ENCODE peak calls at places on chromosomes 1 and 21, in five cellular contexts. One of them, this sample, is unnamed.

GRCh38 chr1:11400155-11400554 is 78.8 kb upstream of the DISP3 start:
- DNase-seq in progenitor cell of endocrine pancreas: no peak
- DNase-seq in uterus: no peak
- DNase-seq in left lung: no peak
- DNase-seq in B cell: no peak
- DNase-seq in this sample: no peak

GRCh38 chr21:32190491-32191144 is 88.2 kb downstream of the MIS18A start:
- DNase-seq in B cell: no peak
- DNase-seq in uterus: no peak
- DNase-seq in left lung: no peak
- DNase-seq in progenitor cell of endocrine pancreas: no peak
- DNase-seq in this sample: no peak

GRCh38 chr1:153506831-153507413 is 28.9 kb downstream of the S100A6 start:
- DNase-seq in left lung: no peak
- DNase-seq in progenitor cell of endocrine pancreas: no peak
- DNase-seq in uterus: peak
- DNase-seq in B cell: no peak
- DNase-seq in this sample: no peak

GRCh38 chr1:60970081-60970509 is 112.3 kb upstream of the NFIA start:
- DNase-seq in left lung: no peak
- DNase-seq in uterus: no peak
- DNase-seq in progenitor cell of endocrine pancreas: no peak
- DNase-seq in B cell: no peak
- DNase-seq in this sample: no peak

GRCh38 chr1:233293556-233294446 is 1.7 kb downstream of the PCNX2 start:
- DNase-seq in progenitor cell of endocrine pancreas: no peak
- DNase-seq in uterus: no peak
- DNase-seq in left lung: no peak
- DNase-seq in B cell: no peak
- DNase-seq in this sample: no peak

GRCh38 chr1:94926365-94926914 is 470 bp downstream of the CNN3 start:
- DNase-seq in progenitor cell of endocrine pancreas: peak
- DNase-seq in B cell: peak
- DNase-seq in left lung: peak
- DNase-seq in uterus: peak
- DNase-seq in this sample: peak

GRCh38 chr1:169308313-169309039 is 59.1 kb downstream of the NME7 start:
- DNase-seq in B cell: no peak
- DNase-seq in progenitor cell of endocrine pancreas: no peak
- DNase-seq in left lung: no peak
- DNase-seq in uterus: no peak
- DNase-seq in this sample: no peak

GRCh38 chr1:154433161-154433681 is 28.1 kb downstream of the IL6R start:
- DNase-seq in B cell: no peak
- DNase-seq in uterus: no peak
- DNase-seq in progenitor cell of endocrine pancreas: no peak
- DNase-seq in left lung: no peak
- DNase-seq in this sample: peak

GRCh38 chr1:201882665-201883132 is 6.0 kb upstream of the SHISA4 start:
- DNase-seq in progenitor cell of endocrine pancreas: no peak
- DNase-seq in uterus: peak
- DNase-seq in left lung: no peak
- DNase-seq in B cell: peak
- DNase-seq in this sample: no peak

GRCh38 chr1:98981917-98982513 is 22.6 kb downstream of the PLPPR5 start:
- DNase-seq in left lung: no peak
- DNase-seq in progenitor cell of endocrine pancreas: no peak
- DNase-seq in uterus: no peak
- DNase-seq in B cell: no peak
- DNase-seq in this sample: no peak

GRCh38 chr1:22289251-22289995 is 146.5 kb upstream of the WNT4 start:
- DNase-seq in left lung: no peak
- DNase-seq in progenitor cell of endocrine pancreas: no peak
- DNase-seq in uterus: no peak
- DNase-seq in B cell: no peak
- DNase-seq in this sample: no peak

GRCh38 chr1:94955767-94956632 is 29.1 kb upstream of the CNN3 start:
- DNase-seq in left lung: no peak
- DNase-seq in uterus: peak
- DNase-seq in progenitor cell of endocrine pancreas: no peak
- DNase-seq in B cell: no peak
- DNase-seq in this sample: no peak

GRCh38 chr1:41051022-41051421 is 29.5 kb upstream of the SLFNL1 start:
- DNase-seq in left lung: no peak
- DNase-seq in B cell: no peak
- DNase-seq in progenitor cell of endocrine pancreas: no peak
- DNase-seq in uterus: no peak
- DNase-seq in this sample: no peak

GRCh38 chr1:167090289-167090942 is at the start of gene GPA33:
- DNase-seq in B cell: peak
- DNase-seq in progenitor cell of endocrine pancreas: no peak
- DNase-seq in left lung: no peak
- DNase-seq in uterus: no peak
- DNase-seq in this sample: peak

GRCh38 chr1:211543003-211543402 is 36.0 kb downstream of the SLC30A1 start:
- DNase-seq in B cell: no peak
- DNase-seq in progenitor cell of endocrine pancreas: no peak
- DNase-seq in left lung: no peak
- DNase-seq in uterus: no peak
- DNase-seq in this sample: no peak

GRCh38 chr1:59013276-59013927 is 229.6 kb upstream of the JUN start:
- DNase-seq in B cell: peak
- DNase-seq in uterus: peak
- DNase-seq in left lung: no peak
- DNase-seq in progenitor cell of endocrine pancreas: no peak
- DNase-seq in this sample: no peak

GRCh38 chr1:70485624-70486023 is 74.6 kb downstream of the CTH start:
- DNase-seq in progenitor cell of endocrine pancreas: no peak
- DNase-seq in B cell: no peak
- DNase-seq in uterus: no peak
- DNase-seq in left lung: no peak
- DNase-seq in this sample: no peak

GRCh38 chr1:94039514-94039870 is 81.5 kb downstream of the ABCA4 start:
- DNase-seq in left lung: peak
- DNase-seq in progenitor cell of endocrine pancreas: peak
- DNase-seq in B cell: peak
- DNase-seq in uterus: peak
- DNase-seq in this sample: peak

GRCh38 chr1:90613371-90613770 is 103.7 kb downstream of the BARHL2 start:
- DNase-seq in left lung: no peak
- DNase-seq in uterus: no peak
- DNase-seq in B cell: no peak
- DNase-seq in progenitor cell of endocrine pancreas: no peak
- DNase-seq in this sample: no peak

GRCh38 chr1:67464741-67465140 is 34.5 kb upstream of the SERBP1 start:
- DNase-seq in B cell: no peak
- DNase-seq in progenitor cell of endocrine pancreas: no peak
- DNase-seq in uterus: no peak
- DNase-seq in left lung: no peak
- DNase-seq in this sample: no peak

GRCh38 chr1:52867060-52867845 is 24.7 kb downstream of the ZYG11A start:
- DNase-seq in uterus: no peak
- DNase-seq in left lung: no peak
- DNase-seq in B cell: no peak
- DNase-seq in progenitor cell of endocrine pancreas: no peak
- DNase-seq in this sample: no peak

GRCh38 chr1:188826800-188827199 is 1650.9 kb downstream of the BRINP3 start:
- DNase-seq in left lung: no peak
- DNase-seq in B cell: no peak
- DNase-seq in progenitor cell of endocrine pancreas: no peak
- DNase-seq in uterus: no peak
- DNase-seq in this sample: no peak

GRCh38 chr1:177164380-177165068 is at the start of gene ASTN1:
- DNase-seq in uterus: no peak
- DNase-seq in progenitor cell of endocrine pancreas: no peak
- DNase-seq in left lung: peak
- DNase-seq in B cell: no peak
- DNase-seq in this sample: no peak

GRCh38 chr1:89454845-89455521 is 69.6 kb upstream of the LRRC8B start:
- DNase-seq in B cell: peak
- DNase-seq in uterus: peak
- DNase-seq in progenitor cell of endocrine pancreas: no peak
- DNase-seq in left lung: no peak
- DNase-seq in this sample: peak

GRCh38 chr21:36347962-36348328 is 27.9 kb downstream of the MORC3 start:
- DNase-seq in progenitor cell of endocrine pancreas: no peak
- DNase-seq in uterus: no peak
- DNase-seq in left lung: no peak
- DNase-seq in B cell: no peak
- DNase-seq in this sample: no peak

GRCh38 chr21:29730281-29730680 is 209.5 kb downstream of the GRIK1 start:
- DNase-seq in left lung: no peak
- DNase-seq in uterus: no peak
- DNase-seq in B cell: no peak
- DNase-seq in progenitor cell of endocrine pancreas: no peak
- DNase-seq in this sample: no peak

GRCh38 chr1:4006676-4007374 is 106.8 kb upstream of the C1orf174 start:
- DNase-seq in left lung: no peak
- DNase-seq in uterus: no peak
- DNase-seq in B cell: peak
- DNase-seq in progenitor cell of endocrine pancreas: no peak
- DNase-seq in this sample: no peak

GRCh38 chr1:118158918-118159317 is 26.1 kb downstream of the SPAG17 start:
- DNase-seq in B cell: no peak
- DNase-seq in progenitor cell of endocrine pancreas: no peak
- DNase-seq in uterus: no peak
- DNase-seq in left lung: no peak
- DNase-seq in this sample: no peak

DNA sequence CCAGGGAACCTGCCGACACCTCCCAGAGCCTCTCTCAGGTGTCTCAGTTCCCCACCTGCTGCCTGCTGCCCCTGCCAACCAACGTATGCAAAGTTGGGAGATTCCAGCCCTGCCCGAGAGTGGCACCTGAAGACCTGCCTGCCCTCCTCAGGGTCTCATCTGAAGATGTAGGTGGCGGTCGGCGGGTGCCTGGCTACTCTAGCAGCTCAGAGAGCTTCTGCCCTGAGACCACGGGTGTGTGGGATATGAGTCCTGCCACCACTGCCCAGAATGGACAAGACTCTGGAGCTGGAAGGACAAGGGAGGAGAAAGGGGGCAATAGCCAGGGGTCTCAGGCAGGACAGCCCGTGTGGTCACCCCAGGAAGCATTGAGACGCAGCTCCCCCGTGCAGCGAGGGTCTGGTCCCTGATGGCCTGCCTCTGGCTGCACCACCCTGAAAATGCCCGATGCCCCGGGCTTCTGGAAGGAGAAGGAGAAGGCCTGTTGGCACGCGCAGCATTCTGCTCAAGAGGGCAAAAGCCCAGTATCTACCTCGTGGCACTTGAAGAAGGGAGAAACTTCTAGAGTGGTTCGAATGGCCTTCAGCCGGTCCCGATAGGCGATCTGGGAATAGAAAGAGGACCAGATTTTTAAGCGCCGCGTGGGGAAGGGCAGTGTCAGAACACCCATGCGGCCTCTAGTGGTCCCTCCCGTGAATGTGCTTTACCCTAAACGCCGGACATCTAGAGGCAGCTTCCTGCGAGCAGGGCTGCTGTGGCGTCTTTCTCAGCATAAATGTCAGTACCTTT is 88.8 kb downstream of the STUM start:
- DNase-seq in progenitor cell of endocrine pancreas: no peak
- DNase-seq in left lung: peak
- DNase-seq in uterus: peak
- DNase-seq in B cell: no peak
- DNase-seq in this sample: peak
- TF ChIP-seq CTCF in progenitor cell of endocrine pancreas: peak
- TF ChIP-seq CTCF in left lung: peak
- TF ChIP-seq CTCF in uterus: peak
- TF ChIP-seq CTCF in B cell: no peak
- TF ChIP-seq CTCF in this sample: no peak

DNA sequence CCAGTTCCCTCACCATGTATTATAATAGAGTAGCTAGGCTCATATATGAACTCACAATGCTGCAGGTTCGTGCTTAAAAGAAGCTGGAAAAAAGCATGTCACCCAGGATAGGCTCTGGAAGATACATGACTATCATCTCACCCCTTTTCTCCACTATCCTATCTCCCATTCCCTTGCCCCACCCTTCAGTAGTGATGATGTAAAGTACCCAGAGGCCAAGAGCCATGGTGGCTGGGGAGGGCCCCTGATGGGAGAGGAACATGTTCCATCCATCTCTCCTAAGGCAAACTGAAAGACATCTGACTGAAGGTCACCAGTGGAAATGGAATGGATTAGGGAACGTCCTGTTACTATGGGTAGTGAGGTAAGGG is 20.3 kb upstream of the RBBP5 start:
- DNase-seq in B cell: no peak
- DNase-seq in left lung: no peak
- DNase-seq in uterus: no peak
- DNase-seq in progenitor cell of endocrine pancreas: no peak
- DNase-seq in this sample: no peak
- TF ChIP-seq CTCF in B cell: no peak
- TF ChIP-seq CTCF in left lung: no peak
- TF ChIP-seq CTCF in uterus: no peak
- TF ChIP-seq CTCF in progenitor cell of endocrine pancreas: no peak
- TF ChIP-seq CTCF in this sample: no peak

GRCh38 chr1:55860816-55861519 is 645.8 kb upstream of the USP24 start:
- DNase-seq in B cell: peak
- DNase-seq in uterus: no peak
- DNase-seq in left lung: no peak
- DNase-seq in progenitor cell of endocrine pancreas: no peak
- DNase-seq in this sample: no peak
- TF ChIP-seq CTCF in B cell: no peak
- TF ChIP-seq CTCF in uterus: no peak
- TF ChIP-seq CTCF in left lung: no peak
- TF ChIP-seq CTCF in progenitor cell of endocrine pancreas: no peak
- TF ChIP-seq CTCF in this sample: no peak

GRCh38 chr1:15210651-15211390 is 36.2 kb upstream of the FHAD1 start:
- DNase-seq in uterus: no peak
- DNase-seq in B cell: no peak
- DNase-seq in progenitor cell of endocrine pancreas: no peak
- DNase-seq in left lung: no peak
- DNase-seq in this sample: no peak
- TF ChIP-seq CTCF in uterus: no peak
- TF ChIP-seq CTCF in B cell: no peak
- TF ChIP-seq CTCF in progenitor cell of endocrine pancreas: no peak
- TF ChIP-seq CTCF in left lung: no peak
- TF ChIP-seq CTCF in this sample: no peak

GRCh38 chr1:174074757-174075156 is 52.6 kb upstream of the RC3H1 start:
- DNase-seq in progenitor cell of endocrine pancreas: no peak
- DNase-seq in uterus: no peak
- DNase-seq in left lung: no peak
- DNase-seq in B cell: peak
- DNase-seq in this sample: no peak
- TF ChIP-seq CTCF in progenitor cell of endocrine pancreas: no peak
- TF ChIP-seq CTCF in uterus: peak
- TF ChIP-seq CTCF in left lung: no peak
- TF ChIP-seq CTCF in B cell: peak
- TF ChIP-seq CTCF in this sample: no peak

GRCh38 chr1:25039229-25039628 is 109.2 kb upstream of the RUNX3 start:
- DNase-seq in B cell: no peak
- DNase-seq in left lung: peak
- DNase-seq in progenitor cell of endocrine pancreas: no peak
- DNase-seq in uterus: no peak
- DNase-seq in this sample: no peak
- TF ChIP-seq CTCF in B cell: no peak
- TF ChIP-seq CTCF in left lung: no peak
- TF ChIP-seq CTCF in progenitor cell of endocrine pancreas: peak
- TF ChIP-seq CTCF in uterus: no peak
- TF ChIP-seq CTCF in this sample: no peak

This sample was measured in activated CD8-positive, alpha-beta T cell treated with anti-CD3 and anti-CD28 coated beads for 36 hours.